ENCODE peak calls at places on chromosomes 3 and 15, in ten cellular contexts. C is trophoblast cell, J is body of pancreas, X is A673, P is heart left ventricle, K is endodermal cell, N is lung, U is upper lobe of right lung, E is left ventricle myocardium inferior, L is stomach. Q is an unnamed sample.

GRCh38 chr3:56976666-56977560 is 83.6 kb upstream of the SPATA12 start:
- DNase-seq in X (peak; percentile 36), E (no peak), N (no peak), P (no peak), L (no peak), K (no peak), J (no peak), C (no peak), U (no peak), Q (no peak)

GRCh38 chr3:10344147-10344943 is 23.4 kb upstream of the SEC13 start:
- DNase-seq in K (peak; percentile 91), C (no peak), J (peak; percentile 54), U (no peak), E (no peak), N (no peak), P (peak; percentile 56), L (peak; percentile 50), X (peak; percentile 60), Q (no peak)

GRCh38 chr3:42080452-42080872 is 10.7 kb upstream of the TRAK1 start:
- DNase-seq in E (no peak), P (peak; percentile 14), X (peak; percentile 18), K (peak; percentile 70), L (peak; percentile 47), N (no peak), U (no peak), J (peak; percentile 36), C (peak; percentile 35), Q (no peak)

GRCh38 chr3:150055332-150055731 is 84.6 kb upstream of the PFN2 start:
- DNase-seq in C (no peak), K (no peak), N (peak; percentile 10), P (no peak), J (peak; percentile 73), L (no peak), U (no peak), E (no peak), X (no peak), Q (no peak)

GRCh38 chr15:48688493-48688892 is 43.0 kb upstream of the FBN1 start:
- DNase-seq in X (no peak), E (no peak), J (no peak), U (no peak), P (no peak), K (no peak), L (no peak), C (no peak), N (no peak), Q (no peak)

GRCh38 chr15:29935296-29936020 is 113.2 kb upstream of the TJP1 start:
- DNase-seq in L (peak; percentile 41), E (no peak), J (no peak), P (no peak), X (peak; percentile 21), C (peak; percentile 87), U (no peak), N (no peak), K (peak; percentile 78), Q (no peak)

GRCh38 chr3:142315083-142315482 is 89.7 kb upstream of the GK5 start:
- DNase-seq in U (no peak), L (no peak), P (no peak), J (no peak), X (no peak), E (no peak), K (no peak), N (no peak), C (peak; percentile 16), Q (no peak)

GRCh38 chr3:112005091-112005672 is 6.5 kb downstream of the TAGLN3 start:
- DNase-seq in P (no peak), X (no peak), U (no peak), E (no peak), K (no peak), L (no peak), C (no peak), J (no peak), N (no peak), Q (no peak)

GRCh38 chr3:42655980-42656679 is 2.6 kb downstream of the ZBTB47 start:
- DNase-seq in K (no peak), P (no peak), J (no peak), L (no peak), U (no peak), N (no peak), C (no peak), E (no peak), X (no peak), Q (no peak)

GRCh38 chr3:22691407-22691806 is 511.7 kb upstream of the UBE2E2 start:
- DNase-seq in J (no peak), L (no peak), K (no peak), E (no peak), C (no peak), P (no peak), X (no peak), N (no peak), U (no peak), Q (no peak)

GRCh38 chr15:77514635-77515421 is 94.1 kb downstream of the HMG20A start:
- DNase-seq in E (no peak), P (no peak), L (no peak), N (no peak), X (no peak), U (no peak), J (no peak), K (no peak), C (no peak), Q (no peak)

DNA sequence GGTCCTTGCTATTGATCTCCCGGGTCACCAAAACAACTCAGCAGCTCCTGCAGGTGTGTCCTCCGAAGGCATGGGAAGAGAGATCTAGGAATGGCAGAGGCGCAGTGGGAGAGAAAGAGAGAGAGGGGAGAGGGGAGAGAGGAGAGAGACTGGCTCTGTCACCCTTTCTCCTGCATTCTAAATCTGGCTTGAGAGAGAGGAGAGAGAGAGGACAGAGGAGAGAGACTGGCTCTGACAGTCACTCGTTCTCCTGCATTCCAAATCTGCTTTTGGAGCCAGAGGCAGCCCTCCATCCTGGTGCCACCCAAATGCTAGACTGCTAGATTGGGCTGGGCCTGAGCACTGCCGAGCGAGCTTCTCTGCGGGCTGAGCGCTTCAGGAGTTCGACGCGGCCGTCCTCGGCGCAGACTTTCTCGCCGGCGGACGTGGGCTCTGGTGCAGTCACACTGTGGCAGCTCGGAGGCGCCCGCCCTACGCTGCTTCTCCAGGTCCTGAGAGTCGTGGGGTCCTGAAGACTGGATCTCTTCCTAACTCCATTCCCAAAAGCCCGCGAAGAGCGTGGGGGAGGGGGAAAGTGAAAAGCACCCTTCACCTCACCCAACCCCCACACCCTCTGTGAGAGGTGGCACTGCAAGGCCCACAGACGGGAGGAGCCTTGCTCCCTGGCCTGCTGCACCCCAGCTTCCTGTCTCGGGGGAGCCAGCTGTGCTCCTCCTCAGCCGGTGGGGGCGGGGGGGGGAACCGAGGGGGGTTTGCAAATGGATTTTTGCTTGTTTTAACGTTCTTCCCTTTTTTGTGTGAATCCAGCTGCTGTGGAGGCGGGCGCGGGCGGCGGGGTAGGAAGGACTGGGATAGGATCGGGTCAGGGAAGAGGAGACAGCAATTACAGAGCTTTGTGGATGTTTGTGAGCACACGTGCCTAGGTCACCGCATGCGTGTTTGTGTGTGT is 222.3 kb downstream of the MEIS2 start:
- DNase-seq in J (no peak), N (no peak), K (peak; percentile 74), E (no peak), L (no peak), X (no peak), U (no peak), C (no peak), P (peak; percentile 54), Q (peak; percentile 71)
- H3K27me3 ChIP-seq in J (peaks cover 7% of the 10 kb centered on the region), N (peaks cover 4% of the 10 kb centered on the region), K (peaks cover 91% of the 10 kb centered on the region), E (peaks cover 37% of the 10 kb centered on the region), L (peaks cover 47% of the 10 kb centered on the region), X (peaks cover 59% of the 10 kb centered on the region), U (peaks cover 72% of the 10 kb centered on the region), C (peaks cover 40% of the 10 kb centered on the region), P (peaks cover 44% of the 10 kb centered on the region), Q (no peaks in the 10 kb centered on the region)

DNA sequence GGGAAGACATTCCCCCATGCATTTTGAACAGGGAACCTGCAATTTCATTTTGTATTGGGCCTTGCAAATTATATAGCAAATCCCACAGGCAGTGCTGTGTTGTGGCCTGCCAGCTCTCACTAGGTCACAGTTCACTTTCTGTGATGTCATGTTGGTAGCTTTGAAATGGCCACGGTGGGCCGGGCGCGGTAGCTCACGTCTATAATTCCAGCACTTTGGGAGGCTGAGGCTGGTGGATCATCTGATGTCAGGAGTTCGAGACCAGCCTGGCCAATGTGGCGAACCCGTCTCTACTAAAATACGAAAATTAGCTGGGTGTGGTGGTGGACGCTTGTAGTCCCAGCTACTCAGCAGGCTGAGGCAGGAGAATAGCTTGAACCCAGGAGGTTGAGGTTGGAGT is 26.9 kb upstream of the C15orf39 start:
- DNase-seq in C (no peak), P (no peak), J (no peak), N (no peak), L (no peak), K (no peak), E (no peak), X (no peak), U (no peak), Q (peak; percentile 34)
- H3K27ac ChIP-seq in C (no peak overlapping the region), P (no peak overlapping the region), J (no peak overlapping the region), N (no peak overlapping the region), L (no peak overlapping the region), K (no peak overlapping the region), E (no peak overlapping the region), X (no peak overlapping the region), U (peak overlapping the region; percentile 72), Q (no peak overlapping the region)

GRCh38 chr15:40685376-40685775 is 9.6 kb upstream of the RAD51 start:
- DNase-seq in N (no peak), K (no peak), C (no peak), L (no peak), J (no peak), X (no peak), E (no peak), P (no peak), U (no peak), Q (no peak)

GRCh38 chr15:40684381-40684780 is 10.6 kb upstream of the RAD51 start:
- DNase-seq in X (no peak), J (no peak), K (no peak), C (no peak), U (no peak), L (no peak), P (no peak), E (no peak), N (no peak), Q (no peak)

DNA sequence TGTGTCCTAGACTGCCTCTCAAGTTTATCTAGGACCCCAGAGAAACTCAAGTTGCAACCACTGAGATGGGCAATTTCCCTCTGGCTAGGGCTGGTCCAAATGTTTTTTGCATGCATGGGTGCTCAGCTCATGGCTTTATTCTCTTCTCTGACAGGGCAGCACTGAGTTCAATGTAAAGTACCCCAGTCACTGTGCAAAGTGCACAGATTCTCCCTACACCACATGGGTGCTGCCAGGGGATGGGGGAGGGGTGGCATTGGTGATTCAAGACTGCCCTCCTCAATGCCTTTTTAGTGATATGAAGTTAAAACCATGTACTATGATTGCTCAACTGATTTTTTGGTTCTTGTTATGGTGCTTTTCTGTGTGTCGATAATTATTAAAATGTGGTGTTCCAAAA is 14.8 kb upstream of the RAD51 start:
- DNase-seq in L (no peak), J (no peak), E (no peak), X (no peak), N (no peak), C (no peak), U (no peak), P (no peak), K (no peak), Q (no peak)
- H3K4me1 ChIP-seq in L (no peaks in the 10 kb centered on the region), J (no peaks in the 10 kb centered on the region), E (peaks cover 4% of the 10 kb centered on the region), X (no peaks in the 10 kb centered on the region), N (no peaks in the 10 kb centered on the region), C (no peaks in the 10 kb centered on the region), U (no peaks in the 10 kb centered on the region), P (no peaks in the 10 kb centered on the region), K (no peaks in the 10 kb centered on the region), Q (no peaks in the 10 kb centered on the region)

DNA sequence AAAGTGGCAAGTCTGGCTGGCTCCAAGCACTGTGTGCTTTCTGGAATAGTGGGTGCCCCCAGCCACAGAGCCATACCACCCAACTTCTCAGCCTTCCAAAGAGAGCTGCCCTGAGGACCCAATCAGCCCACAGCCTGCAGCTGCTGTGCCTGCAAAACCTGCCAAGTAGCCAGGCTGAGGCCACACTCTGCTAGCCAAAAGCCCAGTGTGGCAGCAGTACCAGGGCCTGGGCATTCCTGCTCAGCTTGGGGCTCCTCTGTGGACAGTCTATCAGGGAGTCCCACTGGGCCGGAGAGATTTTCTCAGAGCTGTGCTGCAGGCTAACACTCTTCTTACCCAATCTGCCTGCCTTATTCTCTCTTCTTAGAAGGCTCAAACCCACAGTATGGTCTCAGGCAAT is 136.5 kb downstream of the TPRA1 start:
- DNase-seq in C (no peak), X (no peak), N (no peak), J (no peak), U (peak; percentile 17), K (peak; percentile 28), P (no peak), L (peak; percentile 13), E (no peak), Q (peak; percentile 45)
- H3K27me3 ChIP-seq in C (peaks cover 9% of the 10 kb centered on the region), X (peaks cover 55% of the 10 kb centered on the region), N (no peaks in the 10 kb centered on the region), J (peaks cover 6% of the 10 kb centered on the region), U (peaks cover 26% of the 10 kb centered on the region), K (peaks cover 59% of the 10 kb centered on the region), P (peaks cover 80% of the 10 kb centered on the region), L (peaks cover 39% of the 10 kb centered on the region), E (peaks cover 96% of the 10 kb centered on the region), Q (no peaks in the 10 kb centered on the region)

Q was measured in aorta.